ENCODE peak calls at places on chromosome 18, in seven cellular contexts. One of them, this sample, is unnamed.

GRCh38 chr18:51666717-51667320 is 469.3 kb upstream of the MEX3C start:
- DNase-seq in BJ: no peak
- DNase-seq in cardiac fibroblast: peak; percentile 67
- DNase-seq in astrocyte of the spinal cord: peak; percentile 55
- DNase-seq in brain microvascular endothelial cell: peak; percentile 24
- DNase-seq in GM23248: peak; percentile 10
- DNase-seq in gastrocnemius medialis: no peak
- DNase-seq in this sample: peak; percentile 60

GRCh38 chr18:9290171-9290570 is 44.4 kb upstream of the TWSG1 start:
- DNase-seq in BJ: no peak
- DNase-seq in cardiac fibroblast: no peak
- DNase-seq in astrocyte of the spinal cord: no peak
- DNase-seq in brain microvascular endothelial cell: no peak
- DNase-seq in GM23248: no peak
- DNase-seq in gastrocnemius medialis: no peak
- DNase-seq in this sample: peak; percentile 65

GRCh38 chr18:13211537-13211936 is 7.0 kb upstream of the LDLRAD4 start:
- DNase-seq in BJ: no peak
- DNase-seq in cardiac fibroblast: no peak
- DNase-seq in astrocyte of the spinal cord: no peak
- DNase-seq in brain microvascular endothelial cell: no peak
- DNase-seq in GM23248: no peak
- DNase-seq in gastrocnemius medialis: no peak
- DNase-seq in this sample: no peak

GRCh38 chr18:55685638-55686037 is 97.6 kb upstream of the TCF4 start:
- DNase-seq in BJ: no peak
- DNase-seq in cardiac fibroblast: no peak
- DNase-seq in astrocyte of the spinal cord: no peak
- DNase-seq in brain microvascular endothelial cell: no peak
- DNase-seq in GM23248: no peak
- DNase-seq in gastrocnemius medialis: no peak
- DNase-seq in this sample: no peak

GRCh38 chr18:42131044-42131939 is 176.3 kb downstream of the PIK3C3 start:
- DNase-seq in BJ: no peak
- DNase-seq in cardiac fibroblast: no peak
- DNase-seq in astrocyte of the spinal cord: no peak
- DNase-seq in brain microvascular endothelial cell: no peak
- DNase-seq in GM23248: no peak
- DNase-seq in gastrocnemius medialis: no peak
- DNase-seq in this sample: no peak

GRCh38 chr18:75154997-75155396 is 53.9 kb downstream of the PTGR3 start:
- DNase-seq in BJ: no peak
- DNase-seq in cardiac fibroblast: no peak
- DNase-seq in astrocyte of the spinal cord: no peak
- DNase-seq in brain microvascular endothelial cell: no peak
- DNase-seq in GM23248: no peak
- DNase-seq in gastrocnemius medialis: no peak
- DNase-seq in this sample: no peak

GRCh38 chr18:3520230-3521085 is 70.5 kb downstream of the TGIF1 start:
- DNase-seq in BJ: no peak
- DNase-seq in cardiac fibroblast: no peak
- DNase-seq in astrocyte of the spinal cord: no peak
- DNase-seq in brain microvascular endothelial cell: no peak
- DNase-seq in GM23248: no peak
- DNase-seq in gastrocnemius medialis: no peak
- DNase-seq in this sample: no peak

GRCh38 chr18:61435064-61435652 is 101.9 kb downstream of the CDH20 start:
- DNase-seq in BJ: no peak
- DNase-seq in cardiac fibroblast: peak; percentile 5
- DNase-seq in astrocyte of the spinal cord: no peak
- DNase-seq in brain microvascular endothelial cell: peak; percentile 11
- DNase-seq in GM23248: peak; percentile 23
- DNase-seq in gastrocnemius medialis: no peak
- DNase-seq in this sample: peak; percentile 47

GRCh38 chr18:7677424-7677823 is 110.3 kb downstream of the PTPRM start:
- DNase-seq in BJ: no peak
- DNase-seq in cardiac fibroblast: no peak
- DNase-seq in astrocyte of the spinal cord: no peak
- DNase-seq in brain microvascular endothelial cell: no peak
- DNase-seq in GM23248: no peak
- DNase-seq in gastrocnemius medialis: no peak
- DNase-seq in this sample: no peak

GRCh38 chr18:63697261-63697660 is 5.5 kb upstream of the SERPINB11 start:
- DNase-seq in BJ: peak; percentile 36
- DNase-seq in cardiac fibroblast: no peak
- DNase-seq in astrocyte of the spinal cord: peak; percentile 8
- DNase-seq in brain microvascular endothelial cell: no peak
- DNase-seq in GM23248: peak; percentile 44
- DNase-seq in gastrocnemius medialis: no peak
- DNase-seq in this sample: peak; percentile 9

GRCh38 chr18:76450452-76450851 is 44.6 kb downstream of the ZNF516 start:
- DNase-seq in BJ: no peak
- DNase-seq in cardiac fibroblast: peak; percentile 72
- DNase-seq in astrocyte of the spinal cord: peak; percentile 63
- DNase-seq in brain microvascular endothelial cell: no peak
- DNase-seq in GM23248: peak; percentile 68
- DNase-seq in gastrocnemius medialis: peak; percentile 9
- DNase-seq in this sample: no peak

GRCh38 chr18:75168654-75169053 is 40.3 kb downstream of the PTGR3 start:
- DNase-seq in BJ: no peak
- DNase-seq in cardiac fibroblast: no peak
- DNase-seq in astrocyte of the spinal cord: no peak
- DNase-seq in brain microvascular endothelial cell: no peak
- DNase-seq in GM23248: peak; percentile 17
- DNase-seq in gastrocnemius medialis: no peak
- DNase-seq in this sample: no peak

GRCh38 chr18:73962251-73962650 is 185.4 kb downstream of the FBXO15 start:
- DNase-seq in BJ: peak; percentile 35
- DNase-seq in cardiac fibroblast: no peak
- DNase-seq in astrocyte of the spinal cord: peak; percentile 79
- DNase-seq in brain microvascular endothelial cell: peak; percentile 22
- DNase-seq in GM23248: peak; percentile 70
- DNase-seq in gastrocnemius medialis: no peak
- DNase-seq in this sample: peak; percentile 39

GRCh38 chr18:59026831-59027410 is 112.8 kb upstream of the SEC11C start:
- DNase-seq in BJ: no peak
- DNase-seq in cardiac fibroblast: no peak
- DNase-seq in astrocyte of the spinal cord: no peak
- DNase-seq in brain microvascular endothelial cell: no peak
- DNase-seq in GM23248: no peak
- DNase-seq in gastrocnemius medialis: peak; percentile 76
- DNase-seq in this sample: no peak

GRCh38 chr18:66495844-66496243 is 108.0 kb downstream of the CDH19 start:
- DNase-seq in BJ: no peak
- DNase-seq in cardiac fibroblast: peak; percentile 20
- DNase-seq in astrocyte of the spinal cord: peak; percentile 48
- DNase-seq in brain microvascular endothelial cell: peak; percentile 2
- DNase-seq in GM23248: no peak
- DNase-seq in gastrocnemius medialis: peak; percentile 13
- DNase-seq in this sample: peak; percentile 51

GRCh38 chr18:33495278-33495677 is 54.8 kb upstream of the CCDC178 start:
- DNase-seq in BJ: no peak
- DNase-seq in cardiac fibroblast: peak; percentile 63
- DNase-seq in astrocyte of the spinal cord: peak; percentile 64
- DNase-seq in brain microvascular endothelial cell: peak; percentile 56
- DNase-seq in GM23248: peak; percentile 5
- DNase-seq in gastrocnemius medialis: no peak
- DNase-seq in this sample: peak; percentile 54

GRCh38 chr18:79366177-79367094 is 29.3 kb upstream of the NFATC1 start:
- DNase-seq in BJ: peak; percentile 85
- DNase-seq in cardiac fibroblast: peak; percentile 21
- DNase-seq in astrocyte of the spinal cord: peak; percentile 77
- DNase-seq in brain microvascular endothelial cell: no peak
- DNase-seq in GM23248: peak; percentile 65
- DNase-seq in gastrocnemius medialis: no peak
- DNase-seq in this sample: peak; percentile 79

GRCh38 chr18:63208676-63209075 is 110.9 kb downstream of the BCL2 start:
- DNase-seq in BJ: no peak
- DNase-seq in cardiac fibroblast: no peak
- DNase-seq in astrocyte of the spinal cord: no peak
- DNase-seq in brain microvascular endothelial cell: no peak
- DNase-seq in GM23248: no peak
- DNase-seq in gastrocnemius medialis: no peak
- DNase-seq in this sample: no peak

GRCh38 chr18:66119347-66119746 is 368.5 kb downstream of the CDH7 start:
- DNase-seq in BJ: no peak
- DNase-seq in cardiac fibroblast: no peak
- DNase-seq in astrocyte of the spinal cord: no peak
- DNase-seq in brain microvascular endothelial cell: no peak
- DNase-seq in GM23248: no peak
- DNase-seq in gastrocnemius medialis: no peak
- DNase-seq in this sample: no peak

GRCh38 chr18:29753379-29753778 is 1289.2 kb downstream of the DSC3 start:
- DNase-seq in BJ: no peak
- DNase-seq in cardiac fibroblast: no peak
- DNase-seq in astrocyte of the spinal cord: peak; percentile 36
- DNase-seq in brain microvascular endothelial cell: no peak
- DNase-seq in GM23248: peak; percentile 71
- DNase-seq in gastrocnemius medialis: no peak
- DNase-seq in this sample: no peak

GRCh38 chr18:669077-669476 is 11.6 kb downstream of the TYMS start:
- DNase-seq in BJ: no peak
- DNase-seq in cardiac fibroblast: no peak
- DNase-seq in astrocyte of the spinal cord: no peak
- DNase-seq in brain microvascular endothelial cell: no peak
- DNase-seq in GM23248: no peak
- DNase-seq in gastrocnemius medialis: no peak
- DNase-seq in this sample: no peak

GRCh38 chr18:55794288-55795052 is 206.5 kb upstream of the TCF4 start:
- DNase-seq in BJ: no peak
- DNase-seq in cardiac fibroblast: no peak
- DNase-seq in astrocyte of the spinal cord: peak; percentile 46
- DNase-seq in brain microvascular endothelial cell: no peak
- DNase-seq in GM23248: peak; percentile 36
- DNase-seq in gastrocnemius medialis: no peak
- DNase-seq in this sample: peak; percentile 55

GRCh38 chr18:79792096-79792987 is 5.4 kb upstream of the KCNG2 start:
- DNase-seq in BJ: no peak
- DNase-seq in cardiac fibroblast: no peak
- DNase-seq in astrocyte of the spinal cord: no peak
- DNase-seq in brain microvascular endothelial cell: no peak
- DNase-seq in GM23248: no peak
- DNase-seq in gastrocnemius medialis: no peak
- DNase-seq in this sample: no peak

DNA sequence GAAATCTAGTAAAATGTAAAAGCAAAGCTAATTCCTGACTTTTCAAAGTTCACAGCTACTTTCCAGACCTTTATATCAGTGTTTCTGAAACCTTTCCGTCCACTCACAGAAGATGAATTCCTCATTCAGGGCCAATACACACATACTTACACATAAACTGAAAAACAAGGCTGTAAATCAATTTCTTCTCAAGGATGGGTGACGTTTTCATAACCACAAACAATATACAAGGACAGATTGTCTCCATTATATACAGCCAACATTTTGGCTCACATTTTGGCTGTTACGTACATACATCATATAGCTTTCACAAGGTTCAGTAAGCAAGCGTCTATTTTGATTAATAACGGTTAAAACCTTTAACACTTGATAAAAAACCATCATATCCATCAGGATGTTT is 1.4 kb downstream of the RPRD1A start:
- DNase-seq in BJ: no peak
- DNase-seq in cardiac fibroblast: peak; percentile 18
- DNase-seq in astrocyte of the spinal cord: peak; percentile 9
- DNase-seq in brain microvascular endothelial cell: no peak
- DNase-seq in GM23248: peak; percentile 57
- DNase-seq in gastrocnemius medialis: no peak
- DNase-seq in this sample: peak; percentile 24
- H3K4me3 ChIP-seq in BJ: peak overlapping the region; percentile 95
- H3K4me3 ChIP-seq in cardiac fibroblast: peak overlapping the region; percentile 88
- H3K4me3 ChIP-seq in astrocyte of the spinal cord: peak overlapping the region; percentile 97
- H3K4me3 ChIP-seq in brain microvascular endothelial cell: peak overlapping the region; percentile 86
- H3K4me3 ChIP-seq in GM23248: peak overlapping the region; percentile 93
- H3K4me3 ChIP-seq in gastrocnemius medialis: peak overlapping the region; percentile 93
- H3K4me3 ChIP-seq in this sample: peak overlapping the region; percentile 96

GRCh38 chr18:32424696-32425095 is 46.0 kb downstream of the GAREM1 start:
- DNase-seq in BJ: no peak
- DNase-seq in cardiac fibroblast: peak; percentile 78
- DNase-seq in astrocyte of the spinal cord: no peak
- DNase-seq in brain microvascular endothelial cell: no peak
- DNase-seq in GM23248: no peak
- DNase-seq in gastrocnemius medialis: no peak
- DNase-seq in this sample: peak; percentile 52

GRCh38 chr18:32422978-32423740 is 47.5 kb downstream of the GAREM1 start:
- DNase-seq in BJ: no peak
- DNase-seq in cardiac fibroblast: peak; percentile 26
- DNase-seq in astrocyte of the spinal cord: no peak
- DNase-seq in brain microvascular endothelial cell: no peak
- DNase-seq in GM23248: no peak
- DNase-seq in gastrocnemius medialis: no peak
- DNase-seq in this sample: no peak

GRCh38 chr18:32422185-32422584 is 48.5 kb downstream of the GAREM1 start:
- DNase-seq in BJ: no peak
- DNase-seq in cardiac fibroblast: no peak
- DNase-seq in astrocyte of the spinal cord: no peak
- DNase-seq in brain microvascular endothelial cell: no peak
- DNase-seq in GM23248: no peak
- DNase-seq in gastrocnemius medialis: no peak
- DNase-seq in this sample: no peak

GRCh38 chr18:32418148-32418547 is 52.5 kb downstream of the GAREM1 start:
- DNase-seq in BJ: no peak
- DNase-seq in cardiac fibroblast: no peak
- DNase-seq in astrocyte of the spinal cord: no peak
- DNase-seq in brain microvascular endothelial cell: no peak
- DNase-seq in GM23248: no peak
- DNase-seq in gastrocnemius medialis: no peak
- DNase-seq in this sample: no peak

GRCh38 chr18:32420084-32420483 is 50.6 kb downstream of the GAREM1 start:
- DNase-seq in BJ: no peak
- DNase-seq in cardiac fibroblast: peak; percentile 52
- DNase-seq in astrocyte of the spinal cord: no peak
- DNase-seq in brain microvascular endothelial cell: no peak
- DNase-seq in GM23248: no peak
- DNase-seq in gastrocnemius medialis: no peak
- DNase-seq in this sample: no peak
- H3K4me3 ChIP-seq in BJ: no peak overlapping the region
- H3K4me3 ChIP-seq in cardiac fibroblast: no peak overlapping the region
- H3K4me3 ChIP-seq in astrocyte of the spinal cord: no peak overlapping the region
- H3K4me3 ChIP-seq in brain microvascular endothelial cell: no peak overlapping the region
- H3K4me3 ChIP-seq in GM23248: no peak overlapping the region
- H3K4me3 ChIP-seq in gastrocnemius medialis: no peak overlapping the region
- H3K4me3 ChIP-seq in this sample: no peak overlapping the region

GRCh38 chr18:48932822-48933510 is 17.8 kb downstream of the SMAD7 start:
- DNase-seq in BJ: no peak
- DNase-seq in cardiac fibroblast: no peak
- DNase-seq in astrocyte of the spinal cord: peak; percentile 59
- DNase-seq in brain microvascular endothelial cell: peak; percentile 75
- DNase-seq in GM23248: peak; percentile 64
- DNase-seq in gastrocnemius medialis: no peak
- DNase-seq in this sample: peak; percentile 55
- H3K4me3 ChIP-seq in BJ: no peak overlapping the region
- H3K4me3 ChIP-seq in cardiac fibroblast: no peak overlapping the region
- H3K4me3 ChIP-seq in astrocyte of the spinal cord: no peak overlapping the region
- H3K4me3 ChIP-seq in brain microvascular endothelial cell: no peak overlapping the region
- H3K4me3 ChIP-seq in GM23248: peak overlapping the region; percentile 50
- H3K4me3 ChIP-seq in gastrocnemius medialis: no peak overlapping the region
- H3K4me3 ChIP-seq in this sample: no peak overlapping the region

DNA sequence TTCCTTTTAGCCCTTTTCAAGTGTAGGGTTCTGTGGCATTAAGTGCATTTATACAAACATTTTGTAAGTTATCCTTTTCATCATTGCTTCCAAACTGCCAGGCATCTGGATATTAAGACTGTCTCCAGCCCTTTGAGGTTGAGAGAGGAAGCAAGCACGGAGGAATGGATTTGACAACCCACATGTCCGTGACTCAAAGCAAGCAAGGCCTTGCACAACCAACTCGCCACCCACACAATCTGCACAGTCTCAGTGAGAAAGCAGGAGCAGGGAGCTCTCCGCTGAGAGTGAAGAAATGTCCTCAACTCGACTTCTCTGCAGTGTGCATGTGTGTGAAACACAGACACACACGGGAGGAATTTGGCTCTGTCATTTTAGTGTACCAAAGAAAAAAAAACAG is 65.5 kb downstream of the ATP8B1 start:
- DNase-seq in BJ: peak; percentile 89
- DNase-seq in cardiac fibroblast: peak; percentile 96
- DNase-seq in astrocyte of the spinal cord: peak; percentile 89
- DNase-seq in brain microvascular endothelial cell: peak; percentile 97
- DNase-seq in GM23248: peak; percentile 99
- DNase-seq in gastrocnemius medialis: peak; percentile 61
- DNase-seq in this sample: peak; percentile 99
- H3K4me3 ChIP-seq in BJ: no peak overlapping the region
- H3K4me3 ChIP-seq in cardiac fibroblast: peak overlapping the region; percentile 25
- H3K4me3 ChIP-seq in astrocyte of the spinal cord: no peak overlapping the region
- H3K4me3 ChIP-seq in brain microvascular endothelial cell: peak overlapping the region; percentile 22
- H3K4me3 ChIP-seq in GM23248: peak overlapping the region; percentile 61
- H3K4me3 ChIP-seq in gastrocnemius medialis: no peak overlapping the region
- H3K4me3 ChIP-seq in this sample: no peak overlapping the region